ENCODE peak calls at places on chromosome 5, in eight cellular contexts. E is heart left ventricle, O is breast epithelium, B is gastrocnemius medialis, J is thyroid gland, X is upper lobe of left lung, Q is uterus, C is Peyer's patch. N is an unnamed sample.

GRCh38 chr5:53362521-53362941 is 117.9 kb upstream of the FST start:
- DNase-seq in E (no peak), O (no peak), B (no peak), J (no peak), X (no peak), Q (no peak), C (no peak), N (no peak)

GRCh38 chr5:150364004-150364403 is 6.5 kb downstream of the TCOF1 start:
- DNase-seq in E (no peak), O (no peak), B (no peak), J (no peak), X (no peak), Q (no peak), C (no peak), N (no peak)

GRCh38 chr5:65203746-65204145 is 278.0 kb downstream of the ADAMTS6 start:
- DNase-seq in E (no peak), O (no peak), B (no peak), J (no peak), X (no peak), Q (no peak), C (no peak), N (no peak)

GRCh38 chr5:68962632-68963484 is 131.0 kb upstream of the SLC30A5 start:
- DNase-seq in E (peak; percentile 60), O (peak; percentile 62), B (peak; percentile 54), J (peak; percentile 73), X (no peak), Q (peak; percentile 79), C (peak; percentile 54), N (peak; percentile 68)

GRCh38 chr5:151063136-151063544 is 17.7 kb downstream of the TNIP1 start:
- DNase-seq in E (peak; percentile 57), O (no peak), B (peak; percentile 73), J (no peak), X (no peak), Q (peak; percentile 48), C (no peak), N (no peak)

GRCh38 chr5:103224118-103224893 is 34.3 kb upstream of the MACIR start:
- DNase-seq in E (no peak), O (no peak), B (no peak), J (peak; percentile 50), X (no peak), Q (no peak), C (peak; percentile 50), N (peak; percentile 9)

GRCh38 chr5:34022131-34022705 is 14.4 kb upstream of the AMACR start:
- DNase-seq in E (no peak), O (no peak), B (no peak), J (no peak), X (no peak), Q (no peak), C (no peak), N (no peak)

GRCh38 chr5:75342836-75343235 is 5.8 kb downstream of the HMGCR start:
- DNase-seq in E (no peak), O (no peak), B (no peak), J (no peak), X (no peak), Q (no peak), C (no peak), N (no peak)

GRCh38 chr5:79621056-79621455 is 8.8 kb downstream of the TENT2 start:
- DNase-seq in E (no peak), O (no peak), B (no peak), J (no peak), X (no peak), Q (no peak), C (no peak), N (no peak)

GRCh38 chr5:143085319-143085917 is 315.2 kb downstream of the ARHGAP26 start:
- DNase-seq in E (no peak), O (no peak), B (no peak), J (no peak), X (no peak), Q (no peak), C (no peak), N (no peak)

GRCh38 chr5:143054480-143054941 is 284.3 kb downstream of the ARHGAP26 start:
- DNase-seq in E (no peak), O (no peak), B (no peak), J (no peak), X (no peak), Q (no peak), C (no peak), N (no peak)

GRCh38 chr5:74632947-74633356 is 7.6 kb downstream of the ENC1 start:
- DNase-seq in E (no peak), O (no peak), B (no peak), J (no peak), X (no peak), Q (no peak), C (no peak), N (no peak)

GRCh38 chr5:9722826-9723225 is 92.7 kb upstream of the TAS2R1 start:
- DNase-seq in E (no peak), O (no peak), B (no peak), J (no peak), X (no peak), Q (no peak), C (no peak), N (no peak)

GRCh38 chr5:157164521-157164920 is 1.5 kb downstream of the GARIN3 start:
- DNase-seq in E (no peak), O (no peak), B (no peak), J (no peak), X (no peak), Q (no peak), C (no peak), N (no peak)

GRCh38 chr5:31137676-31138075 is 55.8 kb upstream of the CDH6 start:
- DNase-seq in E (no peak), O (no peak), B (no peak), J (no peak), X (no peak), Q (no peak), C (no peak), N (no peak)

GRCh38 chr5:170553218-170553617 is 49.4 kb downstream of the KCNIP1 start:
- DNase-seq in E (no peak), O (no peak), B (no peak), J (no peak), X (no peak), Q (no peak), C (no peak), N (no peak)

GRCh38 chr5:110335361-110336046 is 391.0 kb downstream of the TMEM232 start:
- DNase-seq in E (no peak), O (no peak), B (no peak), J (no peak), X (no peak), Q (no peak), C (no peak), N (no peak)

GRCh38 chr5:136012041-136012804 is 16.6 kb upstream of the TGFBI start:
- DNase-seq in E (no peak), O (no peak), B (no peak), J (no peak), X (no peak), Q (no peak), C (no peak), N (no peak)

GRCh38 chr5:76380346-76381074 is 22.6 kb upstream of the IQGAP2 start:
- DNase-seq in E (no peak), O (no peak), B (no peak), J (no peak), X (no peak), Q (no peak), C (no peak), N (no peak)

DNA sequence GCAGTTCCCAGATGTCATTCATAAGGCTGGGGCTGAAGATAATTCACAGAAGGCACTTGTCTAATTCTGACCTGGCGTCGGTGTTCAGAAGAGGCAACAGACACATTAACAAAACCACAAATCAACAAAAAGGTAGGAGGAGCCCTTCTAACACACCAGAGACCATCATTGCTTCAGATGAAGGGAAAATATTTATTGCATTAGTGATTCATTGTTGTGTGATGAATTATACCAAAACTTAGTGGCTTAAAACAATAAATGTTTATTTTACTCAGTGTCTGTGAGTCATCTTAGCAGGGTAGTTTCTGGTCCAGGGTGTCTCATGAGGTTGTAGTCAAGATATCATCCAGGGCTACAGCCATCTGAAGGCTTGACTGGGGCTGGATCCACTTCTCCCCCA is 91.3 kb upstream of the KIF2A start:
- DNase-seq in E (no peak), O (no peak), B (no peak), J (no peak), X (no peak), Q (no peak), C (no peak), N (no peak)
- H3K9me3 ChIP-seq in E (no peaks in the 10 kb centered on the region), O (no peaks in the 10 kb centered on the region), B (no peaks in the 10 kb centered on the region), J (no peaks in the 10 kb centered on the region), X (no peaks in the 10 kb centered on the region), Q (no peaks in the 10 kb centered on the region), C (no peaks in the 10 kb centered on the region), N (no peaks in the 10 kb centered on the region)

DNA sequence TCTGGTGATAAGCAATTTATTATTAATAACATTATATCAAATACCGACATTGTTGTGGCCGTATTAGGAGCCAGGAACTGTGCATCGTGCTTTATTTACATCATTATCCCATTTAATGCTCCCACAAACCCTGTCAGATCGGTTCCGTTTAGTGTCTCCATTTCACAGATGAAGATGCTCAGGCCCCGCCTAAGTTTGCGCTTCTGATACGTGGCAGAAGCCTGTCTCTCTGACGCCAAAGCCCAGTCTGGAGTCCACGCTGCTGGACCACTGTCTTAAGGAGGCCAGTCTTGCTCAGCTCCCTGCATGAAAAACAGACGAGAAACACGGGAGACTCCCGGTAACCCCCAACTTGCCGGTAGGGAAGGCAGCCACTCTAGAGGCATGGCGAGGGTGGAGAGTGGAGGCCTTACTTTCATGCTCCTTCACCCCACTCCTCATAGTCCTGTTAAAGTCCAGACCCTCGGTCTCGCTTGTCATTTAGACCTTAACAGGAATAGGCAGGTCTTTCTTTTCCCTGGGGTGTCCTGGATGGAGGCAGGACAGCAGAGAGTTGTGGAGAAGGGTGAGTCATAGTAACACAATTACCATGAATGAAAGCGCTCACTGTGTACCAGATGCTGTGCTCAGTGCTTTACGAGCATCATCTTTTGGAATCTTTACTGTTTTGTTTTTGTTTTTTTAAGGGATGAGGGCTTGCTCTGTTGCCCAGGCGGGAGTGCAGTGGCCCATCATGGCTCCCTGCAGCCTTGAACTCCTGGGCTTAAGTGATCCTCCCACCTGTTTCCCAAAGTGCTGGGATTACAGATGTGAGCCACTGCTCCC is 872 bp downstream of the TXNDC15 start:
- DNase-seq in E (peak; percentile 61), O (no peak), B (peak; percentile 65), J (peak; percentile 45), X (no peak), Q (peak; percentile 74), C (peak; percentile 59), N (peak; percentile 14)
- TF ChIP-seq POLR2A in E (no peak), O (no peak), B (no peak), J (no peak), X (no peak), Q (no peak), C (no peak), N (no peak)

GRCh38 chr5:113358696-113359095 is 76.1 kb downstream of the TSSK1B start:
- DNase-seq in E (no peak), O (no peak), B (no peak), J (no peak), X (no peak), Q (no peak), C (no peak), N (no peak)
- H3K27ac ChIP-seq in E (no peak overlapping the region), O (no peak overlapping the region), B (no peak overlapping the region), J (no peak overlapping the region), X (no peak overlapping the region), Q (no peak overlapping the region), C (no peak overlapping the region), N (no peak overlapping the region)

DNA sequence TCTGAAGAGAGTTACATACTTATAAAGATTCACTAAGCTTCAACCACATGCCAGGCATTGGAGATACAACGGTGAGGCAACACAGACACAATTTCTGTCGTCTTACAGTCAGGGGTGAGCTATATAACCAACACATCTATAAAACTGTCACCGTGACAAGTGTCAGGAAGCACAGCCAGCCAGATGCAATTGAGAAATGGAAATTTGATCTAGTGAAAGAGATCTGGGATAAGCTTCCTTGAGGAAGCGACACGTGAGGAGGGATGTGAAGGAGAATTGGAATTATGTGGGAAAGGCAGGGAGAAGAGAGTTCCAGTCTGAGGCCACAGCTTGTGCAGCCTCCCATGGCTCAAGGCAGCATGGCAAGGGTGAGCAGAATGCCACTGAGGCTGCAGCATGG is 50.9 kb upstream of the ZNF354B start:
- DNase-seq in E (no peak), O (no peak), B (no peak), J (no peak), X (no peak), Q (no peak), C (no peak), N (no peak)
- H3K9me3 ChIP-seq in E (no peaks in the 10 kb centered on the region), O (peaks cover under 1% of the 10 kb centered on the region), B (no peaks in the 10 kb centered on the region), J (no peaks in the 10 kb centered on the region), X (no peaks in the 10 kb centered on the region), Q (no peaks in the 10 kb centered on the region), C (no peaks in the 10 kb centered on the region), N (no peaks in the 10 kb centered on the region)

N was measured in prostate gland.